ENCODE peak calls at places on chromosomes 6 and 20, in eight cellular contexts. One of them, this sample, is unnamed.

GRCh38 chr6:23505021-23505420 is 621.0 kb upstream of the NRSN1 start:
- DNase-seq in mucosa of descending colon: no peak
- DNase-seq in upper lobe of right lung: no peak
- DNase-seq in thyroid gland: no peak
- DNase-seq in cardiac muscle cell: peak; percentile 24
- DNase-seq in stomach: no peak
- DNase-seq in tibial artery: no peak
- DNase-seq in hepatocyte: no peak
- DNase-seq in this sample: no peak

GRCh38 chr6:27811383-27811782 is 100.8 kb downstream of the OR2B2 start:
- DNase-seq in thyroid gland: no peak
- DNase-seq in cardiac muscle cell: no peak
- DNase-seq in tibial artery: no peak
- DNase-seq in upper lobe of right lung: no peak
- DNase-seq in stomach: no peak
- DNase-seq in hepatocyte: no peak
- DNase-seq in mucosa of descending colon: no peak
- DNase-seq in this sample: no peak

GRCh38 chr20:19620471-19620870 is 137.6 kb upstream of the RIN2 start:
- DNase-seq in upper lobe of right lung: no peak
- DNase-seq in mucosa of descending colon: no peak
- DNase-seq in hepatocyte: peak; percentile 66
- DNase-seq in tibial artery: no peak
- DNase-seq in stomach: no peak
- DNase-seq in cardiac muscle cell: no peak
- DNase-seq in thyroid gland: no peak
- DNase-seq in this sample: peak; percentile 12

GRCh38 chr6:17703256-17703694 is 3.5 kb downstream of the NUP153 start:
- DNase-seq in hepatocyte: peak; percentile 47
- DNase-seq in cardiac muscle cell: peak; percentile 93
- DNase-seq in upper lobe of right lung: no peak
- DNase-seq in thyroid gland: peak; percentile 47
- DNase-seq in stomach: no peak
- DNase-seq in tibial artery: peak; percentile 21
- DNase-seq in mucosa of descending colon: no peak
- DNase-seq in this sample: peak; percentile 23

GRCh38 chr20:9241721-9242427 is 173.0 kb downstream of the PLCB4 start:
- DNase-seq in cardiac muscle cell: no peak
- DNase-seq in mucosa of descending colon: no peak
- DNase-seq in hepatocyte: no peak
- DNase-seq in thyroid gland: peak; percentile 32
- DNase-seq in tibial artery: no peak
- DNase-seq in stomach: no peak
- DNase-seq in upper lobe of right lung: no peak
- DNase-seq in this sample: peak; percentile 7

GRCh38 chr6:125745281-125746018 is 4.0 kb upstream of the HEY2 start:
- DNase-seq in upper lobe of right lung: no peak
- DNase-seq in stomach: no peak
- DNase-seq in thyroid gland: peak; percentile 25
- DNase-seq in tibial artery: no peak
- DNase-seq in cardiac muscle cell: no peak
- DNase-seq in hepatocyte: no peak
- DNase-seq in mucosa of descending colon: no peak
- DNase-seq in this sample: no peak

GRCh38 chr6:140670013-140670412 is 1295.6 kb upstream of the CITED2 start:
- DNase-seq in tibial artery: no peak
- DNase-seq in mucosa of descending colon: no peak
- DNase-seq in thyroid gland: no peak
- DNase-seq in hepatocyte: no peak
- DNase-seq in upper lobe of right lung: no peak
- DNase-seq in stomach: no peak
- DNase-seq in cardiac muscle cell: peak; percentile 67
- DNase-seq in this sample: no peak

GRCh38 chr6:54043360-54043759 is 67.9 kb upstream of the MLIP start:
- DNase-seq in upper lobe of right lung: no peak
- DNase-seq in stomach: no peak
- DNase-seq in hepatocyte: no peak
- DNase-seq in thyroid gland: no peak
- DNase-seq in tibial artery: no peak
- DNase-seq in mucosa of descending colon: no peak
- DNase-seq in cardiac muscle cell: no peak
- DNase-seq in this sample: no peak

GRCh38 chr6:120304223-120304622 is 954.7 kb upstream of the MAN1A1 start:
- DNase-seq in upper lobe of right lung: no peak
- DNase-seq in tibial artery: no peak
- DNase-seq in mucosa of descending colon: no peak
- DNase-seq in thyroid gland: no peak
- DNase-seq in cardiac muscle cell: no peak
- DNase-seq in hepatocyte: no peak
- DNase-seq in stomach: no peak
- DNase-seq in this sample: no peak

GRCh38 chr6:119459207-119459974 is 109.8 kb upstream of the MAN1A1 start:
- DNase-seq in upper lobe of right lung: no peak
- DNase-seq in thyroid gland: no peak
- DNase-seq in stomach: no peak
- DNase-seq in mucosa of descending colon: no peak
- DNase-seq in tibial artery: no peak
- DNase-seq in hepatocyte: no peak
- DNase-seq in cardiac muscle cell: no peak
- DNase-seq in this sample: peak; percentile 75

GRCh38 chr6:127058027-127058426 is 60.4 kb upstream of the RSPO3 start:
- DNase-seq in hepatocyte: no peak
- DNase-seq in mucosa of descending colon: no peak
- DNase-seq in thyroid gland: no peak
- DNase-seq in stomach: no peak
- DNase-seq in cardiac muscle cell: peak; percentile 12
- DNase-seq in upper lobe of right lung: no peak
- DNase-seq in tibial artery: no peak
- DNase-seq in this sample: no peak

GRCh38 chr6:135306740-135307420 is 125.8 kb downstream of the MYB start:
- DNase-seq in thyroid gland: no peak
- DNase-seq in upper lobe of right lung: no peak
- DNase-seq in stomach: no peak
- DNase-seq in tibial artery: no peak
- DNase-seq in hepatocyte: no peak
- DNase-seq in cardiac muscle cell: peak; percentile 41
- DNase-seq in mucosa of descending colon: no peak
- DNase-seq in this sample: no peak

GRCh38 chr20:46004813-46005505 is 3.7 kb upstream of the MMP9 start:
- DNase-seq in mucosa of descending colon: no peak
- DNase-seq in stomach: peak; percentile 47
- DNase-seq in upper lobe of right lung: no peak
- DNase-seq in cardiac muscle cell: peak; percentile 13
- DNase-seq in thyroid gland: no peak
- DNase-seq in tibial artery: peak; percentile 68
- DNase-seq in hepatocyte: no peak
- DNase-seq in this sample: peak; percentile 46

GRCh38 chr6:87122477-87122876 is 27.6 kb upstream of the CGA start:
- DNase-seq in stomach: no peak
- DNase-seq in upper lobe of right lung: no peak
- DNase-seq in thyroid gland: no peak
- DNase-seq in tibial artery: no peak
- DNase-seq in mucosa of descending colon: no peak
- DNase-seq in cardiac muscle cell: peak; percentile 2
- DNase-seq in hepatocyte: no peak
- DNase-seq in this sample: no peak

GRCh38 chr6:31734247-31734702 is 2.1 kb downstream of the CLIC1 start:
- DNase-seq in hepatocyte: no peak
- DNase-seq in stomach: no peak
- DNase-seq in thyroid gland: no peak
- DNase-seq in upper lobe of right lung: no peak
- DNase-seq in cardiac muscle cell: no peak
- DNase-seq in tibial artery: no peak
- DNase-seq in mucosa of descending colon: no peak
- DNase-seq in this sample: no peak

GRCh38 chr6:31737315-31738047 is 1.2 kb upstream of the CLIC1 start:
- DNase-seq in hepatocyte: peak; percentile 86
- DNase-seq in thyroid gland: no peak
- DNase-seq in tibial artery: no peak
- DNase-seq in stomach: no peak
- DNase-seq in mucosa of descending colon: no peak
- DNase-seq in cardiac muscle cell: peak; percentile 55
- DNase-seq in upper lobe of right lung: no peak
- DNase-seq in this sample: peak; percentile 60

GRCh38 chr6:31734703-31735500 is 1.4 kb downstream of the CLIC1 start:
- DNase-seq in stomach: peak; percentile 54
- DNase-seq in thyroid gland: peak; percentile 50
- DNase-seq in hepatocyte: peak; percentile 78
- DNase-seq in cardiac muscle cell: peak; percentile 68
- DNase-seq in tibial artery: peak; percentile 53
- DNase-seq in mucosa of descending colon: peak; percentile 82
- DNase-seq in upper lobe of right lung: no peak
- DNase-seq in this sample: peak; percentile 83

GRCh38 chr6:31736768-31737314 is 511 bp upstream of the CLIC1 start:
- DNase-seq in thyroid gland: no peak
- DNase-seq in upper lobe of right lung: no peak
- DNase-seq in tibial artery: no peak
- DNase-seq in hepatocyte: peak; percentile 22
- DNase-seq in mucosa of descending colon: no peak
- DNase-seq in stomach: no peak
- DNase-seq in cardiac muscle cell: no peak
- DNase-seq in this sample: no peak

DNA sequence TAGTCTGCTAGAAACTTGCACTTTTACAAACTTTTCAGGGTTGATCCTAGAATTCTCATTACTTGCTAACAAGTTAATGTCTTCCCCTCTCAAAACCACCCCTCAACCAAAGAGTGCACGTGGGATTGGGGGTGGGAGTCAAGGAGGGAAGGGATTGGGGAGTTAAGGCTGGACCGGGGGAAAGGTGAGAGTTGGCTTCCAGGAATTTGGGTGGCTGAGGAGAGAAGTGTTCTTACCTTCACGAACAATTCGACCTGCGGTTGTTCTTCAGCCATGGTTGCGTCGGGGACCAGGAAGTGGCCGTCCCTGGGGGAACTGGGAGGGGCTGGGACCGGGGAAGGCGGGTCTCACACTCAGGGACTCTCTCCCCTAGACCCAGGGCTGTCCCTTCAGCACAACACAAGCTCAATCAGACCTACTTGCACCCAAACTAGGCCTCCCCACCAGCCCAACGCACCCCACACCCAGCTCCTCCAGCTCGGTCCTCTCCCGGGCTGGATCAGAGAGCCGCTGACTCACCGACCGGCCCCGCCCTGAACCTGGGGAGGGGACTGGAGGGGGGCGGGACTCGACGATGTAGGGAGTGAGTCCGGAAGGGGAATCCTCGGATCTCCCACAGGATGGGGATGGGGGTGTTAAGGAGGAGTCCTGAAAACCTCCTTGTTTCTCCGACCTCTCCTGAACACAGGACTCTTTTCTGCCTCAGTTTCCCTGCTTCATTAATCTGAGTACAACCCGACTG is at the start of gene CLIC1:
- DNase-seq in thyroid gland: peak; percentile 87
- DNase-seq in stomach: peak; percentile 87
- DNase-seq in tibial artery: peak; percentile 92
- DNase-seq in cardiac muscle cell: peak; percentile 83
- DNase-seq in mucosa of descending colon: peak; percentile 94
- DNase-seq in hepatocyte: peak; percentile 94
- DNase-seq in upper lobe of right lung: peak; percentile 93
- DNase-seq in this sample: peak; percentile 94
- H3K4me1 ChIP-seq in thyroid gland: peaks cover 26% of the 10 kb centered on the region
- H3K4me1 ChIP-seq in stomach: peaks cover 66% of the 10 kb centered on the region
- H3K4me1 ChIP-seq in tibial artery: no peaks in the 10 kb centered on the region
- H3K4me1 ChIP-seq in cardiac muscle cell: peaks cover 31% of the 10 kb centered on the region
- H3K4me1 ChIP-seq in mucosa of descending colon: peaks cover 37% of the 10 kb centered on the region
- H3K4me1 ChIP-seq in hepatocyte: peaks cover 41% of the 10 kb centered on the region
- H3K4me1 ChIP-seq in upper lobe of right lung: peaks cover 57% of the 10 kb centered on the region
- H3K4me1 ChIP-seq in this sample: peaks cover 3% of the 10 kb centered on the region

DNA sequence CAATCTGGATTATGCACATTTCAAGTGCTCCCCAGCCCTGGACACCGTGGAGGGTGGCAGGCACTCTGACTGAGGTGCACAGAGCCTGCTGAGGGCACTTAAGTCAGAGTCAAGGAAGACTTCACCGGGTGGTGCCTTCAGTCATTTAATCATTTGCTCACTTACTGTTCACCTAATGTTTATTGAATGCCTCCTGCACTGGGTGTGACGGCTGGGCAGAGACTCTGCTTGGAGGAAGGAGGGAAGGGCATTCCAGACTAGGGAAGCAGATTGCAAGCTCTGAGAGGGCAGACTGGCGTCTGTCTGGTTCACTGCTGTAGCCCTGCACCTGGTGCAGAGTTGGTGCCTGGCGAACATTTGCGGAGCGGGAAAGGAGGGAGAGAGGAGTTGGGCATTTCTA is 54.2 kb upstream of the FAM83D start:
- DNase-seq in mucosa of descending colon: peak; percentile 67
- DNase-seq in thyroid gland: no peak
- DNase-seq in stomach: no peak
- DNase-seq in cardiac muscle cell: no peak
- DNase-seq in tibial artery: no peak
- DNase-seq in upper lobe of right lung: no peak
- DNase-seq in hepatocyte: no peak
- DNase-seq in this sample: peak; percentile 57
- H3K4me1 ChIP-seq in mucosa of descending colon: peaks cover 40% of the 10 kb centered on the region
- H3K4me1 ChIP-seq in thyroid gland: no peaks in the 10 kb centered on the region
- H3K4me1 ChIP-seq in stomach: peaks cover 24% of the 10 kb centered on the region
- H3K4me1 ChIP-seq in cardiac muscle cell: no peaks in the 10 kb centered on the region
- H3K4me1 ChIP-seq in tibial artery: no peaks in the 10 kb centered on the region
- H3K4me1 ChIP-seq in upper lobe of right lung: peaks cover 37% of the 10 kb centered on the region
- H3K4me1 ChIP-seq in hepatocyte: no peaks in the 10 kb centered on the region
- H3K4me1 ChIP-seq in this sample: no peaks in the 10 kb centered on the region

GRCh38 chr20:14958626-14959025 is 621.2 kb upstream of the FLRT3 start:
- DNase-seq in stomach: no peak
- DNase-seq in cardiac muscle cell: no peak
- DNase-seq in hepatocyte: no peak
- DNase-seq in mucosa of descending colon: no peak
- DNase-seq in upper lobe of right lung: no peak
- DNase-seq in tibial artery: no peak
- DNase-seq in thyroid gland: no peak
- DNase-seq in this sample: no peak

GRCh38 chr20:14963262-14963663 is 625.9 kb upstream of the FLRT3 start:
- DNase-seq in thyroid gland: no peak
- DNase-seq in stomach: no peak
- DNase-seq in mucosa of descending colon: no peak
- DNase-seq in tibial artery: no peak
- DNase-seq in cardiac muscle cell: peak; percentile 4
- DNase-seq in hepatocyte: no peak
- DNase-seq in upper lobe of right lung: no peak
- DNase-seq in this sample: no peak

GRCh38 chr20:14957416-14957815 is 620.0 kb upstream of the FLRT3 start:
- DNase-seq in upper lobe of right lung: no peak
- DNase-seq in tibial artery: no peak
- DNase-seq in thyroid gland: no peak
- DNase-seq in mucosa of descending colon: no peak
- DNase-seq in stomach: no peak
- DNase-seq in hepatocyte: no peak
- DNase-seq in cardiac muscle cell: no peak
- DNase-seq in this sample: no peak

GRCh38 chr20:14959506-14960493 is 622.4 kb upstream of the FLRT3 start:
- DNase-seq in stomach: no peak
- DNase-seq in thyroid gland: no peak
- DNase-seq in upper lobe of right lung: no peak
- DNase-seq in cardiac muscle cell: peak; percentile 6
- DNase-seq in mucosa of descending colon: no peak
- DNase-seq in hepatocyte: no peak
- DNase-seq in tibial artery: no peak
- DNase-seq in this sample: no peak

GRCh38 chr20:14960837-14961236 is 623.4 kb upstream of the FLRT3 start:
- DNase-seq in stomach: no peak
- DNase-seq in thyroid gland: no peak
- DNase-seq in cardiac muscle cell: no peak
- DNase-seq in tibial artery: no peak
- DNase-seq in hepatocyte: no peak
- DNase-seq in mucosa of descending colon: no peak
- DNase-seq in upper lobe of right lung: no peak
- DNase-seq in this sample: no peak
- H3K4me1 ChIP-seq in stomach: no peaks in the 10 kb centered on the region
- H3K4me1 ChIP-seq in thyroid gland: no peaks in the 10 kb centered on the region
- H3K4me1 ChIP-seq in cardiac muscle cell: no peaks in the 10 kb centered on the region
- H3K4me1 ChIP-seq in tibial artery: no peaks in the 10 kb centered on the region
- H3K4me1 ChIP-seq in hepatocyte: no peaks in the 10 kb centered on the region
- H3K4me1 ChIP-seq in mucosa of descending colon: no peaks in the 10 kb centered on the region
- H3K4me1 ChIP-seq in upper lobe of right lung: no peaks in the 10 kb centered on the region
- H3K4me1 ChIP-seq in this sample: no peaks in the 10 kb centered on the region

GRCh38 chr20:14707026-14707680 is 369.7 kb upstream of the FLRT3 start:
- DNase-seq in tibial artery: no peak
- DNase-seq in mucosa of descending colon: no peak
- DNase-seq in stomach: no peak
- DNase-seq in thyroid gland: no peak
- DNase-seq in hepatocyte: no peak
- DNase-seq in upper lobe of right lung: no peak
- DNase-seq in cardiac muscle cell: no peak
- DNase-seq in this sample: no peak
- H3K4me1 ChIP-seq in tibial artery: no peaks in the 10 kb centered on the region
- H3K4me1 ChIP-seq in mucosa of descending colon: peaks cover 15% of the 10 kb centered on the region
- H3K4me1 ChIP-seq in stomach: peaks cover 19% of the 10 kb centered on the region
- H3K4me1 ChIP-seq in thyroid gland: no peaks in the 10 kb centered on the region
- H3K4me1 ChIP-seq in hepatocyte: peaks cover 40% of the 10 kb centered on the region
- H3K4me1 ChIP-seq in upper lobe of right lung: peaks cover 2% of the 10 kb centered on the region
- H3K4me1 ChIP-seq in cardiac muscle cell: peaks cover 8% of the 10 kb centered on the region
- H3K4me1 ChIP-seq in this sample: peaks cover 3% of the 10 kb centered on the region